ENCODE peak calls at places on chromosomes 2 and 18, in eight cellular contexts. P is cardiac muscle cell; O is K562; H is lower lobe of right lung; X is naive thymus-derived CD4-positive, alpha-beta T cell; F is effector memory CD4-positive, alpha-beta T cell; I is Peyer's patch; A is MM.1S. J is an unnamed sample. For H3K27me3 and H3K36me3, the result is how much of the 10 kb centered on the place peaks cover.

GRCh38 chr2:53874401-53874950 is 14.7 kb upstream of the GPR75 start:
- DNase-seq in A (no peak), F (no peak), I (no peak), H (no peak), O (no peak), X (no peak), P (no peak), J (no peak)

GRCh38 chr18:37419272-37419671 is 146.3 kb downstream of the CELF4 start:
- DNase-seq in I (no peak), H (no peak), A (no peak), P (no peak), X (no peak), F (no peak), O (no peak), J (no peak)

GRCh38 chr2:129849559-129850160 is 129.8 kb upstream of the RAB6C start:
- DNase-seq in P (peak), X (peak), F (no peak), I (no peak), O (peak), H (no peak), A (peak), J (peak)

GRCh38 chr2:191701696-191702095 is 23.8 kb downstream of the NABP1 start:
- DNase-seq in A (no peak), H (no peak), P (no peak), F (no peak), X (no peak), O (no peak), I (no peak), J (no peak)

GRCh38 chr2:231359948-231360347 is 35.6 kb upstream of the B3GNT7 start:
- DNase-seq in F (no peak), O (no peak), P (no peak), H (no peak), X (no peak), I (no peak), A (no peak), J (no peak)

GRCh38 chr2:65710779-65711295 is 278.4 kb upstream of the SPRED2 start:
- DNase-seq in H (no peak), O (no peak), P (peak), X (no peak), F (no peak), A (no peak), I (no peak), J (no peak)

GRCh38 chr2:3181416-3182010 is 196.1 kb downstream of the EIPR1 start:
- DNase-seq in H (no peak), X (no peak), P (no peak), A (no peak), I (no peak), O (no peak), F (no peak), J (no peak)

GRCh38 chr18:58307441-58307840 is 263.4 kb downstream of the NEDD4L start:
- DNase-seq in A (no peak), O (no peak), F (no peak), X (no peak), P (no peak), I (no peak), H (no peak), J (peak)

GRCh38 chr18:4096501-4096900 is 358.6 kb downstream of the DLGAP1 start:
- DNase-seq in O (no peak), P (no peak), I (no peak), A (no peak), X (no peak), F (no peak), H (no peak), J (no peak)

GRCh38 chr2:3982160-3982559 is 278.8 kb downstream of the DCDC2C start:
- DNase-seq in F (no peak), O (no peak), X (no peak), P (no peak), A (no peak), I (no peak), H (no peak), J (no peak)

GRCh38 chr2:30511122-30512083 is 64.4 kb downstream of the LCLAT1 start:
- DNase-seq in A (no peak), P (no peak), O (no peak), F (no peak), H (no peak), I (no peak), X (no peak), J (no peak)

GRCh38 chr2:221103930-221104329 is 468.2 kb downstream of the EPHA4 start:
- DNase-seq in A (no peak), H (no peak), P (no peak), X (no peak), O (no peak), I (no peak), F (no peak), J (no peak)

GRCh38 chr2:69213201-69213600 is 173.8 kb downstream of the GFPT1 start:
- DNase-seq in A (no peak), H (no peak), F (no peak), X (no peak), P (no peak), O (no peak), I (no peak), J (no peak)

GRCh38 chr2:189426886-189427285 is 14.4 kb upstream of the WDR75 start:
- DNase-seq in H (no peak), I (no peak), A (no peak), F (no peak), X (no peak), P (no peak), O (no peak), J (no peak)

GRCh38 chr18:50819027-50819726 is 639 bp downstream of the MRO start:
- DNase-seq in O (no peak), P (peak), A (no peak), X (no peak), H (peak), I (no peak), F (no peak), J (peak)

GRCh38 chr18:77004555-77005380 is 127.8 kb downstream of the MBP start:
- DNase-seq in X (peak), F (no peak), O (no peak), I (no peak), H (peak), A (no peak), P (no peak), J (no peak)

GRCh38 chr2:105801961-105802360 is 57.2 kb downstream of the NCK2 start:
- DNase-seq in I (no peak), A (no peak), F (no peak), X (no peak), H (no peak), O (no peak), P (no peak), J (no peak)

GRCh38 chr18:56284319-56284718 is 354.1 kb downstream of the TXNL1 start:
- DNase-seq in P (no peak), A (no peak), I (no peak), O (no peak), F (no peak), H (no peak), X (no peak), J (peak)

GRCh38 chr2:213119061-213119809 is 32.2 kb downstream of the IKZF2 start:
- DNase-seq in O (no peak), H (no peak), P (no peak), I (peak), X (peak), A (no peak), F (no peak), J (peak)

GRCh38 chr2:10477443-10478297 is 29.5 kb upstream of the ODC1 start:
- DNase-seq in F (no peak), I (no peak), O (no peak), X (no peak), H (no peak), P (no peak), A (no peak), J (no peak)

GRCh38 chr18:9516437-9517064 is 41.2 kb downstream of the RALBP1 start:
- DNase-seq in A (peak), I (no peak), F (no peak), H (no peak), X (peak), O (peak), P (peak), J (peak)

GRCh38 chr18:35962320-35962719 is 10.2 kb upstream of the RMP24 start:
- DNase-seq in I (no peak), H (no peak), A (no peak), X (no peak), F (no peak), P (no peak), O (no peak), J (no peak)

GRCh38 chr2:169095631-169096105 is 26.3 kb downstream of the DHRS9 start:
- DNase-seq in O (peak), P (no peak), F (no peak), X (no peak), A (peak), H (no peak), I (no peak), J (peak)

GRCh38 chr2:6290626-6291025 is 575.1 kb downstream of the CMPK2 start:
- DNase-seq in X (no peak), A (no peak), H (no peak), I (no peak), O (no peak), P (no peak), F (no peak), J (no peak)

GRCh38 chr2:160613466-160614153 is 120.0 kb upstream of the RBMS1 start:
- DNase-seq in X (no peak), A (no peak), O (no peak), H (no peak), I (no peak), F (no peak), P (no peak), J (peak)

GRCh38 chr2:112996635-112997034 is 8.6 kb upstream of the IL36A start:
- DNase-seq in X (peak), H (no peak), F (peak), A (peak), P (no peak), O (no peak), I (peak), J (no peak)

GRCh38 chr2:31810200-31810917 is 200.4 kb downstream of the MEMO1 start:
- DNase-seq in O (no peak), H (no peak), X (no peak), P (no peak), I (no peak), F (no peak), A (no peak), J (no peak)

GRCh38 chr2:145066795-145067194 is 546.9 kb upstream of the ZEB2 start:
- DNase-seq in O (no peak), P (no peak), F (no peak), A (no peak), I (no peak), H (no peak), X (no peak), J (no peak)

GRCh38 chr2:11930211-11930761 is 183.9 kb downstream of the LPIN1 start:
- DNase-seq in I (no peak), F (no peak), H (peak), X (no peak), P (no peak), A (no peak), O (no peak), J (no peak)

GRCh38 chr2:236161531-236161930 is 6.7 kb downstream of the GBX2 start:
- DNase-seq in A (no peak), F (no peak), O (no peak), I (no peak), P (no peak), X (no peak), H (no peak), J (no peak)
- H3K27me3 ChIP-seq in A (half or more), F (under half), O (under half), I (under half), P (half or more), X (under half), H (half or more), J (half or more)

GRCh38 chr2:127747621-127748020 is 46.3 kb downstream of the SFT2D3 start:
- DNase-seq in O (no peak), P (no peak), H (no peak), F (no peak), I (no peak), X (no peak), A (no peak), J (no peak)
- H3K36me3 ChIP-seq in O (half or more), P (under half), H (under half), F (under half), I (under half), X (under half), A (under half), J (under half)

DNA sequence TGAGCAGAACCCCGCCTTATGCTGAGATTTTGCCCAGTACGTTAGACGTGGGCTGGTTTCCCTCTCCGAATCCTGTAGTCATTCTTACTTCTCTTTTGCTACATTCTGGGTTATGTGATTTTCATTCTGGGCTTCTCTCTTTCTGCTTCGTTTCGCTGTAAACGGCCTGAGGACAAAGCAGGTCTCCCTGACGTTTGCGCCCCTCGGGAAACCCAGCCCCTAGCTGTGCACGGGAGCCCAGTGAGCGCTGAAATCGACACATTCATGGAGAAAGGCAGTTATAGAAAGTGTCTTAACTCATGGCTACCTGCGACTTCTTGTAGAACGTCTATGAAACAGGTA is 22.7 kb upstream of the MC5R start:
- DNase-seq in O (no peak), F (no peak), I (no peak), P (no peak), H (no peak), X (no peak), A (no peak), J (no peak)
- H3K27me3 ChIP-seq in O (under half), F (under half), I (under half), P (under half), H (under half), X (under half), A (under half), J (under half)

DNA sequence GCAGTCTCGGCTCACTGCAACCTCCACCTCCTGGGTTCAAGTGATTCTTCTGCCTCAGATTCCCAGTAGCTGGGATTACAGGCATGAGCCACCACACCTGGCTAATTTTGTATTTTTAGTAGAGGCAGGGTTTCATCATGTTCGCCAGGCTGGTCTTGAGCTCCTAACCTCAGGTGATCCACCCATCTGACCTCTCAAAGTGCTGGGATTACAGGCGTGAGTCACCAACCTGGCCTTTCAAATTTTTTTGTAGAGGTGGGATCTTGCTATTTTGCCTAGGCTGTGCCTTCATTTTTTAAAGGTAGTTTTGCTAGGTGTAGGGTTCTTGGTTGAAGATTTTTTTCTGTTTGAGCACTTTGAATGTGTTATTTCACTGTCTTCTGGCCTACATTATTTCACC is 6.2 kb downstream of the HAUS1 start:
- DNase-seq in F (no peak), X (no peak), A (no peak), H (no peak), P (no peak), O (no peak), I (no peak), J (no peak)
- H3K36me3 ChIP-seq in F (under half), X (under half), A (under half), H (under half), P (under half), O (under half), I (under half), J (under half)

GRCh38 chr2:74007120-74007519 is 22.4 kb downstream of the TET3 start:
- DNase-seq in A (no peak), O (no peak), P (no peak), I (no peak), X (no peak), H (no peak), F (no peak), J (peak)

GRCh38 chr2:74008761-74009395 is 24.2 kb downstream of the TET3 start:
- DNase-seq in X (no peak), O (no peak), I (no peak), P (no peak), H (no peak), F (no peak), A (no peak), J (peak)

GRCh38 chr2:74009577-74009976 is 24.9 kb downstream of the TET3 start:
- DNase-seq in P (no peak), X (no peak), F (no peak), I (no peak), A (no peak), H (no peak), O (no peak), J (no peak)

GRCh38 chr2:74011246-74011645 is 26.5 kb downstream of the TET3 start:
- DNase-seq in O (no peak), X (no peak), P (no peak), I (no peak), F (no peak), H (no peak), A (no peak), J (no peak)

DNA sequence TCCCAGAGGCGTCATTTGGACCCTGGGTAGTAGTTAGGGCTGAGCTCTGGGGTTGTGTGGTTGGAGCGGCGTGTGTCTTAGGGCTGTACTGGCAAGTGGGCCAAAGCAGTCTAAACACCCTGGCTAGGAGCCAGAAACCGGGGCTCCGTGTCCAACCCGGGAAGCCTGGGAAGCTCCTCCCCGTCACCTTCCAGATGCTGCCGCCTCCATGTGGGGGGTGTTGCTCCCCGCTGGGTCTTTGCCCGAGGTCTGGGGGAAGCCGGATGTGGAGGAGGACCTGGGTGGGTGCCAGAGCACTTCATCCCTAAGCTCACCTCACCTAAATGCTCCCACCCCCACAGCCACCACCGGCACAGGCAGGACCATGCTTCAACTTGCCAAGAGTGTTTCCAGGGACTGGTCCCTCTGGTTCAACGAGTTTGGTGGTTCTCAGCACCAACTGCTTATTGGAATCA is 25.4 kb downstream of the TET3 start:
- DNase-seq in F (no peak), P (no peak), X (no peak), I (no peak), O (peak), H (peak), A (no peak), J (no peak)
- H3K27me3 ChIP-seq in F (under half), P (under half), X (under half), I (under half), O (under half), H (under half), A (under half), J (under half)

GRCh38 chr18:23471486-23471885 is 18.4 kb downstream of the RIOK3 start:
- DNase-seq in O (no peak), X (no peak), I (no peak), F (no peak), A (no peak), H (no peak), P (no peak), J (no peak)

GRCh38 chr18:23468753-23469459 is 15.8 kb downstream of the RIOK3 start:
- DNase-seq in F (no peak), I (no peak), P (no peak), O (no peak), X (no peak), A (no peak), H (no peak), J (no peak)

GRCh38 chr18:23470620-23471387 is 17.7 kb downstream of the RIOK3 start:
- DNase-seq in O (no peak), H (no peak), X (no peak), F (no peak), P (no peak), A (no peak), I (no peak), J (no peak)
- H3K36me3 ChIP-seq in O (half or more), H (half or more), X (under half), F (half or more), P (half or more), A (under half), I (half or more), J (half or more)